ENCODE peak calls at places on chromosomes 13 and 19, in five cellular contexts. Z, A, D, J and E are unnamed samples.

GRCh38 chr19:1840541-1841115 is 7.7 kb downstream of the REXO1 start:
- DNase-seq in J (peak; percentile 53), Z (peak; percentile 59), D (no peak), A (no peak), E (no peak)

GRCh38 chr13:21079761-21080730 is 18.7 kb upstream of the LATS2 start:
- DNase-seq in J (peak; percentile 19), D (no peak), A (no peak), Z (no peak), E (no peak)

GRCh38 chr13:61432029-61432428 is 16.4 kb upstream of the PCDH20 start:
- DNase-seq in D (no peak), Z (no peak), J (no peak), A (no peak), E (no peak)

GRCh38 chr13:28110414-28110813 is 10.0 kb upstream of the FLT3 start:
- DNase-seq in A (no peak), Z (no peak), D (no peak), J (no peak), E (no peak)

GRCh38 chr19:2495130-2495641 is 19.3 kb downstream of the GADD45B start:
- DNase-seq in A (peak; percentile 72), J (no peak), D (no peak), Z (no peak), E (no peak)

GRCh38 chr19:41821003-41821735 is 23.3 kb downstream of the LYPD4 start:
- DNase-seq in Z (peak; percentile 67), D (peak; percentile 12), A (peak; percentile 94), J (peak; percentile 41), E (peak; percentile 50)

GRCh38 chr13:99986751-99987150 is 5.2 kb downstream of the ZIC2 start:
- DNase-seq in D (no peak), A (no peak), Z (no peak), J (no peak), E (no peak)

GRCh38 chr13:43959291-43959690 is 79.6 kb downstream of the LACC1 start:
- DNase-seq in Z (no peak), J (no peak), D (no peak), A (no peak), E (no peak)

GRCh38 chr19:18698321-18699167 is 15.1 kb downstream of the CRTC1 start:
- DNase-seq in A (no peak), D (no peak), J (no peak), Z (no peak), E (no peak)

GRCh38 chr19:56993851-56994250 is 125.9 kb upstream of the USP29 start:
- DNase-seq in A (no peak), D (no peak), Z (no peak), J (no peak), E (no peak)

GRCh38 chr13:40508112-40508511 is 158.3 kb downstream of the FOXO1 start:
- DNase-seq in A (no peak), D (no peak), J (no peak), Z (no peak), E (no peak)

GRCh38 chr13:37179646-37180045 is 74.2 kb upstream of the CSNK1A1L start:
- DNase-seq in J (no peak), A (no peak), Z (no peak), D (no peak), E (no peak)

GRCh38 chr19:29383696-29384095 is 142.1 kb upstream of the VSTM2B start:
- DNase-seq in D (no peak), A (no peak), Z (no peak), J (no peak), E (no peak)

GRCh38 chr19:30226464-30227070 is 145.6 kb upstream of the ZNF536 start:
- DNase-seq in A (peak; percentile 40), Z (no peak), J (no peak), D (no peak), E (no peak)

GRCh38 chr19:16209266-16209665 is 11.6 kb downstream of the AP1M1 start:
- DNase-seq in Z (no peak), A (no peak), D (no peak), J (no peak), E (no peak)

GRCh38 chr13:21670883-21671792 is at the start of gene FGF9:
- DNase-seq in A (peak; percentile 47), Z (peak; percentile 76), J (peak; percentile 31), D (peak; percentile 7), E (no peak)

GRCh38 chr13:66553391-66553790 is 676.7 kb downstream of the PCDH9 start:
- DNase-seq in A (no peak), D (no peak), Z (no peak), J (no peak), E (no peak)

GRCh38 chr19:10010247-10010691 is at the start of gene COL5A3:
- DNase-seq in Z (peak; percentile 42), A (no peak), J (no peak), D (no peak), E (no peak)

GRCh38 chr13:41742917-41743552 is 217.9 kb downstream of the VWA8 start:
- DNase-seq in Z (no peak), D (no peak), J (no peak), A (no peak), E (no peak)

GRCh38 chr13:114088234-114088633 is 44.2 kb downstream of the RASA3 start:
- DNase-seq in J (no peak), D (no peak), A (no peak), Z (no peak), E (no peak)

GRCh38 chr19:2015611-2015950 is at the start of gene BTBD2:
- DNase-seq in Z (no peak), A (no peak), J (no peak), D (no peak), E (no peak)

GRCh38 chr19:3403489-3404323 is 37.3 kb downstream of the NFIC start:
- DNase-seq in D (no peak), J (peak; percentile 48), Z (no peak), A (no peak), E (no peak)

GRCh38 chr19:4453232-4454179 is 4.1 kb downstream of the UBXN6 start:
- DNase-seq in D (no peak), A (no peak), J (no peak), Z (peak; percentile 13), E (no peak)

GRCh38 chr13:32039056-32039455 is 7.5 kb downstream of the FRY start:
- DNase-seq in Z (no peak), D (no peak), J (no peak), A (no peak), E (no peak)
- TF ChIP-seq HDAC2 in Z (no peak), D (no peak), J (no peak), A (no peak), E (no peak)

GRCh38 chr13:24905242-24905641 is 141.3 kb downstream of the RNF17 start:
- DNase-seq in Z (no peak), J (no peak), D (no peak), A (no peak), E (no peak)
- TF ChIP-seq HDAC2 in Z (no peak), J (no peak), D (no peak), A (no peak), E (no peak)

GRCh38 chr19:45782162-45782623 is at the start of gene DMPK:
- DNase-seq in J (no peak), Z (no peak), D (no peak), A (peak; percentile 45), E (no peak)

GRCh38 chr19:45785097-45785496 is 2.8 kb upstream of the DMPK start:
- DNase-seq in D (no peak), Z (no peak), J (no peak), A (no peak), E (no peak)

GRCh38 chr19:45781282-45782161 is 768 bp downstream of the DMPK start:
- DNase-seq in Z (no peak), J (no peak), D (no peak), A (peak; percentile 92), E (no peak)

GRCh38 chr19:45784096-45784495 is 1.8 kb upstream of the DMPK start:
- DNase-seq in J (no peak), D (no peak), Z (no peak), A (no peak), E (no peak)

DNA sequence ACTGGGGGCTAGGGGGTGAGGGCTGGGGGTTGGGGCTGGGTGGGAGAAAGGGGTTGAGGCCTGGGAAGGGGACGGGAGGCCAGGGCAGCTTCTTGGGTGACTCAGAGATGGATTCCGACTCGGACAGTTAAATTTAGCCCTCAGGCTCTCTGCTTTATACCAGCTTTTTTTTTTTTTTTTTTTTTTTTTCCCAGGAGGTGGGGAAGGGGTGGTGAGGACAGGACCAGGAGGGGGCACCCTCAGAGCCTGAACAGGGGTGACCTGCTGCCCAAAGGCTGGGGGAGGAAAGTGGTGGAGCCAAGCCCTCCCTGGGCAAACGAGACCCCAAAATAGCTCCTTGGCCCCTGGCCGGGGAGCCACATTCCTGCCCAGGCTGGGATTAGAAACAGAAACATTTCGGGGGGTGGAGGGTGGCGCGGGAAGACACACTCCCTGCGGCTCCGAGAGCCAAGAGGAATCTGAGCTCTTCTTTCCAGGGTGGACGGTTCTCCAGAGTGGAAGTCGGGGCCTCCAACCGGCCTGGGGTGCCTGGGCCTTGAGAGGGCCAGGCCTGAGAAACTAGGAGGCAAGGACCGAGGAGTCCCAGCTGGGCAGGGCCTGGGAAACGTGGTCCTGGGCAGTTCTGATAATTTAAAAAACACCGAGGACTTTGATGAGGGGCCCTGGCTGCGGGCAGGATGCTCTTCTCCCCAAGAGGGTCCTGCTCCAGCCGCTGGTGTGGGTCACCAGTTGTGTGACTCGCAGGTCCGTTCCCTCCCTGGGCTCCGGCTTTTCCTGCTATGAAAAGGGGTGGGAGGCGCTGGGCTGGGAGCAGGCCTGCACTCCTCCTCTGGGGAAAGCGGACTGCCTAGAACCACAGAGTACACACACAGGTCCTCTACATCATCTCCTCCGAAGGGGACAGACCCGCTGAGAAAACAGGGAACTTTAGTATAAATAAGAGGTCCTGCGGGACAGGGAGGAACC is 813 bp upstream of the DMPK start:
- DNase-seq in Z (no peak), D (no peak), J (no peak), A (peak; percentile 84), E (no peak)
- TF ChIP-seq HDAC2 in Z (no peak), D (no peak), J (no peak), A (no peak), E (no peak)

GRCh38 chr19:45179848-45180370 is 1.3 kb downstream of the BLOC1S3 start:
- DNase-seq in Z (peak; percentile 41), A (no peak), J (no peak), D (no peak), E (no peak)

GRCh38 chr19:45177817-45178261 is at the start of gene TRAPPC6A:
- DNase-seq in J (no peak), A (peak; percentile 64), Z (no peak), D (no peak), E (no peak)

GRCh38 chr19:45175663-45176345 is 2.2 kb downstream of the TRAPPC6A start:
- DNase-seq in Z (no peak), J (no peak), A (no peak), D (no peak), E (no peak)

GRCh38 chr19:45178262-45179062 is at the start of gene BLOC1S3:
- DNase-seq in A (peak; percentile 100), D (peak; percentile 100), Z (peak; percentile 94), J (peak; percentile 100), E (peak; percentile 99)

DNA sequence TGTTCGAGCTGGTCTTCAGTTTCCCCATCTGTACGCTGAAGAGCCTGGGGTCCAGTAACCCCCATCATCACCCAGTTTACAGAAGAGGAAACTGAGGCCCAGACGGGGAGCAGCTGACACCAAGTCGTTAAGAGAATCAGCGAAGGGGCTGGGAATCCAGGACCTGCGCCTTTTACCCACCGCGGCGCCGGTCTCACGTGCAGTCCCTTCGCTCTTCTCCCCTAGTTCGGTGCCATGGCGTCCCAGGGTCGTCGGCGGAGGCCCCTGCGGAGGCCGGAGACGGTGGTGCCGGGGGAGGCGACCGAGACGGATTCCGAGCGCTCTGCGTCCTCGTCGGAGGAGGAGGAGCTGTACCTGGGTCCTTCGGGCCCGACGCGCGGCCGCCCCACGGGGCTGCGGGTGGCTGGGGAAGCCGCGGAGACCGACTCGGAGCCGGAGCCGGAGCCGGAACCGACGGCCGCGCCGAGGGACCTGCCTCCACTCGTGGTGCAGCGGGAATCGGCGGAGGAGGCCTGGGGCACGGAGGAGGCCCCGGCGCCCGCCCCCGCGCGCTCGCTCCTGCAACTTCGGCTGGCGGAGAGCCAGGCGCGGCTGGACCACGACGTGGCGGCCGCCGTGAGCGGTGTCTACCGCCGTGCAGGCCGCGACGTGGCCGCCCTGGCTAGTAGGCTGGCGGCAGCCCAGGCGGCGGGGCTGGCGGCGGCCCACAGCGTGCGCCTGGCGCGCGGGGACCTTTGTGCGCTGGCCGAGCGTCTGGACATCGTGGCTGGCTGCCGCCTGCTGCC is 671 bp downstream of the BLOC1S3 start:
- DNase-seq in A (no peak), Z (peak; percentile 75), D (no peak), J (no peak), E (no peak)
- TF ChIP-seq HDAC2 in A (no peak), Z (no peak), D (no peak), J (peak; percentile 20), E (no peak)